ENCODE peak calls at places on chromosomes 12 and 14, in seven cellular contexts. P, G, T, U, O, R and W are unnamed samples. For H3K4me1, the result is how much of the 10 kb centered on the place peaks cover.

GRCh38 chr12:113881588-113881987 is 84.5 kb downstream of the RBM19 start:
- DNase-seq in P (no peak), G (no peak), T (no peak), U (no peak), O (no peak), R (no peak), W (no peak)

GRCh38 chr14:68607081-68607851 is 185.6 kb downstream of the ZFP36L1 start:
- DNase-seq in P (no peak), G (no peak), T (no peak), U (no peak), O (no peak), R (no peak), W (peak)

GRCh38 chr12:42958271-42958674 is 368.7 kb upstream of the PRICKLE1 start:
- DNase-seq in P (no peak), G (no peak), T (no peak), U (no peak), O (no peak), R (no peak), W (no peak)

GRCh38 chr14:69528930-69529329 is 44.4 kb downstream of the PLEKHD1 start:
- DNase-seq in P (no peak), G (no peak), T (no peak), U (no peak), O (no peak), R (no peak), W (no peak)

GRCh38 chr12:114935658-114936057 is 251.7 kb upstream of the TBX3 start:
- DNase-seq in P (no peak), G (no peak), T (no peak), U (no peak), O (no peak), R (no peak), W (no peak)

GRCh38 chr14:92930737-92931602 is 8.0 kb downstream of the CHGA start:
- DNase-seq in P (no peak), G (no peak), T (no peak), U (peak), O (no peak), R (no peak), W (no peak)

GRCh38 chr14:61177279-61178225 is 103.6 kb downstream of the TMEM30B start:
- DNase-seq in P (no peak), G (no peak), T (no peak), U (no peak), O (no peak), R (no peak), W (no peak)

GRCh38 chr14:22847661-22848341 is 11.4 kb downstream of the MMP14 start:
- DNase-seq in P (no peak), G (no peak), T (no peak), U (no peak), O (peak), R (peak), W (no peak)

GRCh38 chr14:55514819-55515470 is 65.1 kb upstream of the KTN1 start:
- DNase-seq in P (no peak), G (no peak), T (no peak), U (no peak), O (no peak), R (no peak), W (no peak)

GRCh38 chr12:27785882-27786570 is 6.0 kb upstream of the MANSC4 start:
- DNase-seq in P (no peak), G (no peak), T (no peak), U (no peak), O (no peak), R (no peak), W (no peak)

GRCh38 chr12:53380797-53381738 is 1.1 kb downstream of the SP1 start:
- DNase-seq in P (no peak), G (no peak), T (no peak), U (no peak), O (peak), R (peak), W (no peak)

GRCh38 chr12:39846304-39846703 is 226.7 kb upstream of the ABCD2 start:
- DNase-seq in P (no peak), G (no peak), T (no peak), U (no peak), O (no peak), R (no peak), W (no peak)

GRCh38 chr12:9940370-9940769 is 8.2 kb upstream of the CLEC2A start:
- DNase-seq in P (peak), G (no peak), T (no peak), U (no peak), O (no peak), R (no peak), W (no peak)

GRCh38 chr12:54019111-54019811 is 9.0 kb upstream of the HOXC6 start:
- DNase-seq in P (no peak), G (no peak), T (no peak), U (no peak), O (no peak), R (no peak), W (no peak)

GRCh38 chr12:48917857-48918537 is 7.3 kb downstream of the FKBP11 start:
- DNase-seq in P (no peak), G (no peak), T (peak), U (no peak), O (no peak), R (no peak), W (no peak)

GRCh38 chr14:90111895-90112534 is 50.2 kb downstream of the KCNK13 start:
- DNase-seq in P (no peak), G (no peak), T (no peak), U (no peak), O (no peak), R (no peak), W (no peak)

GRCh38 chr14:52283099-52283498 is 15.6 kb downstream of the PTGDR start:
- DNase-seq in P (no peak), G (no peak), T (no peak), U (no peak), O (no peak), R (no peak), W (no peak)

GRCh38 chr14:35534130-35534883 is at the start of gene INSM2:
- DNase-seq in P (no peak), G (peak), T (no peak), U (no peak), O (no peak), R (no peak), W (no peak)

GRCh38 chr12:78457951-78458350 is 406.6 kb upstream of the SYT1 start:
- DNase-seq in P (no peak), G (no peak), T (no peak), U (no peak), O (no peak), R (no peak), W (no peak)

GRCh38 chr12:70052931-70053497 is 190.2 kb upstream of the CNOT2 start:
- DNase-seq in P (no peak), G (peak), T (no peak), U (no peak), O (no peak), R (no peak), W (no peak)

GRCh38 chr14:97408937-97409860 is 612.0 kb downstream of the VRK1 start:
- DNase-seq in P (no peak), G (no peak), T (peak), U (no peak), O (no peak), R (no peak), W (no peak)

GRCh38 chr12:3304436-3305135 is 186.4 kb upstream of the PRMT8 start:
- DNase-seq in P (no peak), G (peak), T (no peak), U (no peak), O (peak), R (no peak), W (no peak)

GRCh38 chr12:93128332-93128707 is 199.2 kb upstream of the EEA1 start:
- DNase-seq in P (no peak), G (peak), T (no peak), U (no peak), O (no peak), R (peak), W (peak)

GRCh38 chr14:49907186-49907585 is 14.3 kb downstream of the ARF6 start:
- DNase-seq in P (no peak), G (no peak), T (no peak), U (no peak), O (no peak), R (no peak), W (no peak)

GRCh38 chr14:105490318-105490571 is 801 bp upstream of the TEDC1 start:
- DNase-seq in P (no peak), G (peak), T (no peak), U (no peak), O (peak), R (no peak), W (peak)

GRCh38 chr14:96764012-96764411 is 33.2 kb upstream of the VRK1 start:
- DNase-seq in P (no peak), G (no peak), T (no peak), U (no peak), O (no peak), R (no peak), W (no peak)

GRCh38 chr14:102472815-102473158 is 36.8 kb downstream of the ANKRD9 start:
- DNase-seq in P (no peak), G (no peak), T (no peak), U (no peak), O (no peak), R (no peak), W (no peak)

DNA sequence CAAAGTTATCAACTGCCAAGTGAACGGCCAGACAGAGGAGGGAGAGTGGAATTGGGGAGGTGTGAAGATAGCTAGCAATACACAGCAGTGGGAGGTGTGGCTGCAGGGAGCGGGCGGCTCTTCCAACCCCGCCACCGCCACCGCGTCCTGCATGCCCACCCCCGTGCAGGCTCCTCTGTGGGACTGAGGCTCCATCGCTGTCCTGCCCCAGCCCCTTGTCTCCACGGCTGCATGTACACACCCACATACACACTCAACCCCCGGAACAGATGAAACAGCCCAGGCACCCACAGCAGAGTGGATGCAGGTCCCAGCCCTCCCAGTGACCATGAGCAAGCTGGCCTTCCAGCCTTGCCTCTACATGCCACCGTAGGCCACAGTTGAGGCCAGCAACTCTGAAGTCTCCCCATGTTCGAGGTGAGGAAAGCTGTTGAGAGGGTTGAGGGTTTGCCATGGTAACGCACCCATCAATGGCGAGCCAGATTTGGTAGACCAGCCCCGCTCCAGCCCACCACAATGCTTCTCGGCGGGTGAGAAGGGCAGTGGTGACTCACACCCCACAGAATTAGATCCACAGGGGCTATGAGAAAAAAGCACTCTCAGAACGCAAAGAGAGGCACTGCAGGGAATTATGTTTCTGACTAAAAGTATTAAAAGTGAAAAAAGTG is 39.3 kb downstream of the PITPNM2 start:
- DNase-seq in P (no peak), G (no peak), T (no peak), U (no peak), O (peak), R (no peak), W (no peak)
- H3K4me1 ChIP-seq in P (under half), G (under half), T (half or more), U (under half), O (under half), R (half or more), W (half or more)

GRCh38 chr12:46472144-46472705 is 99.7 kb upstream of the SLC38A2 start:
- DNase-seq in P (no peak), G (no peak), T (no peak), U (no peak), O (no peak), R (no peak), W (no peak)

GRCh38 chr12:46471404-46471803 is 98.8 kb upstream of the SLC38A2 start:
- DNase-seq in P (no peak), G (no peak), T (no peak), U (no peak), O (no peak), R (no peak), W (no peak)

GRCh38 chr12:46472893-46473633 is 100.5 kb upstream of the SLC38A2 start:
- DNase-seq in P (peak), G (peak), T (no peak), U (no peak), O (peak), R (no peak), W (no peak)

GRCh38 chr12:46475972-46476645 is 103.5 kb upstream of the SLC38A2 start:
- DNase-seq in P (no peak), G (no peak), T (no peak), U (no peak), O (no peak), R (no peak), W (no peak)

DNA sequence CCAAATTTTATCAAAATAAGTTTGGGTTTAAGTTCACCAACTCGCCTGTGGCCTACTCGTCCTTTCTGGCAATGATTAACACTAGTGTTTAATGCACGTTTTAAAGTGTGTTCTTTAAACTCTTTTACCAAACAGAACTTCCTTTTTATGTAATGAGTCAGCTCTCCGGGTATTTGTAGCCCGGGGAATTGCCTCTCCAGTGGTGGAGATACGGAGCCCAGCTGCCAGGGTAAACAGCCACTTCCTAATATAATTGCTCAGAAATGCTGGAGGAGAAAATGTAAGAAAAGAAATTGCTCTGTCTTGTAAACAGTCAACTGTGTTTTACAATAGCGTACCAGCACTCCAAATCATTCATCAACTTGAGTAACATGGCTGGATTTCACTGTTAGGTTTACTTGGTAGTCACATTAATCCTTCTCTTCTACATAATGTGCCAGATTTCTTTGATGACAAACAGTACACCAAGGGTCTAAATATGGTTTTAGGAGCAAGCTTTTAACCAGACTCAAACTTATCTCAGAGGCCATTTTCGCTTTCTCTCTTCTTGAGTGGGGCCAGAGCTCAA is 101.1 kb upstream of the SLC38A2 start:
- DNase-seq in P (no peak), G (peak), T (no peak), U (peak), O (peak), R (peak), W (peak)
- H3K4me1 ChIP-seq in P (under half), G (under half), T (under half), U (under half), O (under half), R (under half), W (under half)

GRCh38 chr12:103877934-103878510 is 37.0 kb upstream of the NT5DC3 start:
- DNase-seq in P (peak), G (peak), T (peak), U (peak), O (peak), R (no peak), W (no peak)
- H3K4me1 ChIP-seq in P (under half), G (under half), T (under half), U (under half), O (under half), R (under half), W (under half)

DNA sequence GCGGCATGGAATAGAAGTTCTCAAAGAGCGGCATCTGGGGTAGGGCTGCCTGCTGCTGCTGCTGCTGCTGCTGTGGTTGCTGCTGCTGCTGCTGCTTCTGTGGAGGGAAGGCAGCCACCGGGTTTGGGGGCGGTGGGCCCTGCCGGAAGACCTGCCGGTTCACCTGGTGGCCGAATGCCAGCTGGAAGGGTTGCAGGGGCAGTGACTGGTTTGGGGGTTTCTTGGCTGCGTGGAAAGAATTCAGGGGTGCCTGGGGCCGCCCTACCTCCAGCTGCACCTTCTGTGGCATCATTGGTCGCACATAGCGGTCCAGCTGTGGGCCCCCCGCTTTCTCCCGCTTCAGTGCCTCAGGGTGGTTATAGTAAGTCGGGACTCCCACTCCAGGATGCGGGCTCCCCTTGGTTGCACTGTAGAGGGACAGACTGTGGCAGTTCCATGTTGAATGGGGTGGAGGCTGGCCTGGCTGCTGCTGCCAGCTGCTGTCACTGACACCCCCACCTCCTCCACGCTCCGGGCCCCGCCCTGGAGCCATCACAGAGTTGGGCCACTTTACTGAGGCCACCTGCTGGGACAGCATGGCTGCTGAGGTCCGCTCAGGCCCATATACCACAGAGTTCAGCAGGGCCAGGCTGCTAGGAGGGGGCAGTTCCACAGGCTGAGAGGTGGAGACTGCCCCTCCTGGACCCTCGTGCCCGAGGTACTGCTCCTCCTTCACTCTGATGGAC is 25.2 kb upstream of the PNMA1 start:
- DNase-seq in P (no peak), G (no peak), T (no peak), U (no peak), O (no peak), R (no peak), W (no peak)
- H3K4me1 ChIP-seq in P (under half), G (half or more), T (under half), U (half or more), O (under half), R (half or more), W (half or more)

DNA sequence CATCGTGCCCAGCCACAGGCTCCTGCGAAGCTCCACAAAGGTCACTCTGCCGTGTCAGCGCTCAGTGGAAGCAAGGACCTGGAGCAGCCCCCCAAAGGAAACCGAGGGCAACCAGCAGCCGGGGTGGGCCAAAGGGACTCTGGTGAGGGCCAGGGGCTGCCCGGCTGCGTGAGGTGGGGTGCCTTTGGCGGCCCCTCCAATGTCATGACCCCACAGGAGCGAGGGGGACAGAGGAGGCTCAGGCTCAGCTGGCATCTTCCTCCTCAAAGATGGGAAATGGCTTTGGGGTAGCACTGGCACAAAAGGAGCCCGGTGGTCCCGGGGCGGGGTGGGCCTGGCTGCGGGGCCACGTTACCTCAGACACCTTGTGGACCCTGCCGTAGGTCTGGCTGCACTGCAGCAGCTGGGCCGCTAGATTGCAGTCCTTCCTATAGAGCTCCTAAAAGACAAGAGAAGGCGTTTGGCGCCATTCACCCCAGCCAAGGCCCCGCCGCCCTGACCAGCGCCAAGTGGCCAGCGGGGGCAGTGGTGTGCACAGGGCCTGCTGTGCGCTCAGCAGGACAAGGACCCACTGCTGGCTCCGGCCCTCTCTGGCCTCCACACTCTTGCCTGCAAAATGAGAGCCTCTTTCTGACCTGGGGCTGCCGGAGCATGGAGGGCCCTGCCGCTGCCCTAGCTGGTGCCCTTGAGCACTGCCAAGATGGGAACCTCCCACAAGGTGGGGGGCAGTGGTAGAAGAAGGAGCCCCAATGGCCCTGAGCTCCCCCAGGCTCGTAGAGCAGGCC is 46.9 kb downstream of the BEGAIN start:
- DNase-seq in P (peak), G (peak), T (no peak), U (peak), O (no peak), R (peak), W (peak)
- H3K4me1 ChIP-seq in P (under half), G (under half), T (under half), U (under half), O (under half), R (under half), W (under half)

GRCh38 chr12:95213119-95213518 is 4.1 kb downstream of the FGD6 start:
- DNase-seq in P (no peak), G (no peak), T (no peak), U (no peak), O (no peak), R (no peak), W (no peak)
- H3K4me1 ChIP-seq in P (under half), G (under half), T (under half), U (under half), O (under half), R (under half), W (under half)